ENCODE peak calls at places on chromosomes 6 and 20, in five cellular contexts. F is kidney; K is CD8-positive, alpha-beta memory T cell; H is aorta; T is A549. I is an unnamed sample.

GRCh38 chr20:18156045-18156444 is 18.4 kb downstream of the KAT14 start:
- DNase-seq in T (no peak), H (no peak), F (no peak), K (no peak), I (no peak)

GRCh38 chr20:32003325-32003724 is 6.9 kb upstream of the CCM2L start:
- DNase-seq in T (no peak), K (no peak), H (no peak), F (no peak), I (no peak)

GRCh38 chr6:1464796-1465348 is 75.5 kb downstream of the FOXF2 start:
- DNase-seq in H (no peak), T (no peak), F (no peak), K (no peak), I (no peak)

GRCh38 chr20:32893878-32894483 is 35.3 kb downstream of the EFCAB8 start:
- DNase-seq in K (peak), T (peak), F (peak), H (no peak), I (no peak)

GRCh38 chr20:33444797-33445560 is 1.4 kb upstream of the SNTA1 start:
- DNase-seq in F (no peak), T (peak), H (no peak), K (no peak), I (no peak)

GRCh38 chr6:161487694-161488093 is 213.8 kb upstream of the AGPAT4 start:
- DNase-seq in H (no peak), F (no peak), K (no peak), T (peak), I (no peak)

GRCh38 chr6:109082178-109082577 is 12.5 kb downstream of the SESN1 start:
- DNase-seq in K (no peak), H (no peak), F (no peak), T (no peak), I (no peak)

GRCh38 chr6:45327956-45328522 is at the start of gene RUNX2:
- DNase-seq in T (no peak), K (no peak), F (no peak), H (no peak), I (no peak)

GRCh38 chr6:158653577-158654354 is 3.9 kb downstream of the SYTL3 start:
- DNase-seq in F (peak), T (no peak), H (no peak), K (peak), I (peak)

GRCh38 chr6:90221403-90221802 is 75.2 kb downstream of the BACH2 start:
- DNase-seq in H (no peak), K (no peak), T (no peak), F (no peak), I (no peak)

DNA sequence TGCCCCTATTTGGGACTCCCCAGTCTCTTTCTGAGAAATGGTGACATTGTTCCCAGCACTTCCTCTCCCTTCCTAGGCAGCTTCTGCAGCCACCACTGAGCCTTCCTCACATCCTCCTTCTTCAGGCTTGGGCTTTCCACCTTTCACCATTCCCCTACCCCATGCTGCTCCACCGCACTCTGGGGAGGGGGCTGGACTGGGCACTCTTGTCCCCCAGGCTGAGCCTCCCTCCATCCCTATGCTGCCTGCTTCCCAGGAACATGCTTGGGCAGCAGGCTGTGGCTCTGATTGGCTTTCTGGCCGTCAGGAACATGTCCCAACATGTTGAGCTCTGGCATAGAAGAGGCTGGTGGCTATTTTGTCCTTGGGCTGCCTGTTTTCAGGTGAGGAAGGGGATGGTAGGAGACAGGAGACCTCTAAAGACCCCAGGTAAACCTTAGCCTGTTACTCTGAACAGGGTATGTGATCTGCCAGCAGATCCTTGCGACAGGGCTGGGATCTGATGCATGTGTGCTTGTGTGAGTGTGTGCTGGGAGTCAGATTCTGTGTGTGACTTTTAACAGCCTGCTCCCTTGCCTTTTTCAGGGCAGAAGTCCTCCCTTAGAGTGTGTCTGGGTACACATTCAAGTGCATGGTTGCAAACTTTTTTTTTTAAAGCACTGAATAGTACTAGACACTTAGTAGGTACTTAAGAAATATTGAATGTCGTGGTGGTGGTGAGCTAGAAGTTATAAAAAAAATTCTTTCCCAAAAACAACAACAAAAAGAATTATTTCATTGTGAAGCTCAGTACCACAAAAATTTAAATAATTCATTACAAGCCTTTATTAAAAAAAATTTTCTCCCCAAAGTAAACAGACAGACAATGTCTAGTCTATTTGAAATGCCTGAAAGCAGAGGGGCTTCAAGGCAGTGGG is 2.1 kb upstream of the CDKN1A start:
- DNase-seq in F (no peak), T (no peak), H (no peak), K (no peak), I (no peak)
- H3K27ac ChIP-seq in F (peak), T (peak), H (peak), K (no peak), I (peak)

GRCh38 chr6:36607782-36608386 is 13.7 kb downstream of the SRSF3 start:
- DNase-seq in F (no peak), K (no peak), T (no peak), H (no peak), I (no peak)
- H3K27ac ChIP-seq in F (no peak), K (no peak), T (peak), H (peak), I (no peak)

GRCh38 chr20:44896583-44896982 is 11.1 kb downstream of the YWHAB start:
- DNase-seq in K (no peak), T (no peak), H (no peak), F (no peak), I (no peak)
- H3K27ac ChIP-seq in K (no peak), T (no peak), H (peak), F (no peak), I (no peak)

DNA sequence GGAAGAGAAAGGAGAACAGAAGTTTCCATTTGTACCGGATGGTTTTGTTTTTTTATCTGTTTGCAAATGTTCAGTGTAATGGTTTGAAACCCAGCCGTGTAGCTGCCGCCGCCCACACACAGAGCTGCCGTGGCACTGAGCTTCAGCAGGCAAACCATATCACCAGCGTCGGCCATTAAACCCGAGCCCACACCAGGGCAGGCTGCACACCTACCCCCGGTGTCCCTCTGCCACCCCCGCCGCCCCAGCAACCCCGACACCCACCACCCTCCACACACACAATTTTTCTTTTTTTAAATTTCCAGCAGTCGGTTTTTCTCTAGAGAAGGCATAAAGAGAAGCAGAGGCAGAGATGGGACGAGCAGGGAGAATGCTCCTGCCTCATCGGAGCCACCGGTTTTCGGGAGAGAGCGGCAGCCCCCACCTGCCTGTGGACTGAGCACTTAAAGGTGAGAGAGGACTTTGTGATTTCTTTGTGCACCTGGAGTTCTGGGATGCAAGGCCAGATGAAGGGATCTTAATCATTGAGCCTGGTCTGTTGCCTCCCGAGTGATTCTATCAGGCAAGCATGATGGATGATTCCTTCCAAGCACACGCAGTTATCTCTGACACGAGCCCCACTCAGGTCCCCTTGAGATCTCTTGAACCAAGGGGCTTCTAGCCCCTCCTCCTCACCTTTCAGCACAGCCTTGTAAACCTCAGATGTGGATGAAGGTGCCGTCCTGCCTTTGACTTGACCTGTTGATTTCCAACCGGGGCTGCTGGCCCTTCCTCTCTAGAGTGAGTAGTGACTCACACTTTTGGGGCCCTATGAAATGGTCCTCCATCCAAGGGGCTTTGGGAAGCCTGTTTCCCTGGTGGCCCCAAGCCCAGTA is 17.5 kb upstream of the ZNF831 start:
- DNase-seq in H (no peak), T (no peak), K (peak), F (no peak), I (no peak)
- H3K27ac ChIP-seq in H (no peak), T (no peak), K (peak), F (no peak), I (peak)

GRCh38 chr6:21826031-21826430 is 232.5 kb downstream of the SOX4 start:
- DNase-seq in H (no peak), K (no peak), T (peak), F (no peak), I (no peak)

GRCh38 chr6:21826460-21826859 is 232.9 kb downstream of the SOX4 start:
- DNase-seq in T (no peak), K (no peak), F (no peak), H (no peak), I (no peak)

GRCh38 chr6:21829126-21829525 is 235.6 kb downstream of the SOX4 start:
- DNase-seq in F (no peak), K (no peak), H (no peak), T (no peak), I (no peak)

GRCh38 chr6:21827425-21828192 is 234.1 kb downstream of the SOX4 start:
- DNase-seq in H (no peak), K (no peak), T (no peak), F (no peak), I (no peak)

DNA sequence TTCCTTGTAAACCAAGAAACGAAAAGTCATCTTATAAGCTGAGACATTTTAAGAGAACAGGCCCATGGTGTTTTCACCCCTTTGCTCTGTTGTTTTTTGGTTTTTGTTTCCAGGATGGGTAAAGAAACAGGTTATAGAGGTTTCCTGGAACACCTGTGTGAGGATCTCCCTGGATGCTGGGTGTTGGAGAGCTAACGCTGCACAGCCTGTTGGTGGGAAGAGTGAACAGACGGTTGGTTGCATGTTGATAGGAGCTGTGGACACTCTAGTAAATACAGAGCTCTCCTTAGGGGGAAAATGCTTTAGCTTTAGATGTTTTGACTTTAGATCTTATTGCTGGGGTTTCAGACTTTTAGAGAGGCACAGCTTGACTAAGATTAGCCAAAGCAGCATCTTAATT is 235.1 kb downstream of the SOX4 start:
- DNase-seq in F (no peak), K (no peak), T (no peak), H (no peak), I (no peak)
- H3K27ac ChIP-seq in F (no peak), K (no peak), T (no peak), H (no peak), I (no peak)

GRCh38 chr6:71544028-71544427 is 255.4 kb downstream of the OGFRL1 start:
- DNase-seq in F (no peak), T (no peak), H (no peak), K (no peak), I (no peak)

GRCh38 chr6:71545905-71546304 is 257.3 kb downstream of the OGFRL1 start:
- DNase-seq in K (no peak), H (no peak), F (no peak), T (no peak), I (no peak)

DNA sequence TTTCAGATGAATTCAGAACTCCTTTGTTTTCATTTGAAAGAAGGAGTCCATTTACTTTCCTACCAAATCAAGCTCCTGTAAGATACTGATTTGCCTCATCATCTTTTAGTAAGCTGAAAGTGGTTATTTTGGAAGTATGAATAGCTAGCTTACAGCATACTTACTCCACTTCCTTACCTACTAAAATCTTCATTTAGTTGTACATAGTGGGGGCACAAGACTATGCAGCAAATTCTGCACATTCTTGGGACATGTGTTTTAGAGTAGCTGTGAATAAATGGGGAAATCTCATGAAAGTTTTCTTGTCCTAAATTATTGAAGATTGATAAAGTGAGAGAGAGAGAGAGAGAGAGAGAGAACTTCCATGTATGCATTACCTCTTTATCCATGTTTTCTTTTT is 256.3 kb downstream of the OGFRL1 start:
- DNase-seq in T (no peak), F (no peak), K (no peak), H (no peak), I (no peak)
- H3K27ac ChIP-seq in T (no peak), F (no peak), K (no peak), H (no peak), I (no peak)

DNA sequence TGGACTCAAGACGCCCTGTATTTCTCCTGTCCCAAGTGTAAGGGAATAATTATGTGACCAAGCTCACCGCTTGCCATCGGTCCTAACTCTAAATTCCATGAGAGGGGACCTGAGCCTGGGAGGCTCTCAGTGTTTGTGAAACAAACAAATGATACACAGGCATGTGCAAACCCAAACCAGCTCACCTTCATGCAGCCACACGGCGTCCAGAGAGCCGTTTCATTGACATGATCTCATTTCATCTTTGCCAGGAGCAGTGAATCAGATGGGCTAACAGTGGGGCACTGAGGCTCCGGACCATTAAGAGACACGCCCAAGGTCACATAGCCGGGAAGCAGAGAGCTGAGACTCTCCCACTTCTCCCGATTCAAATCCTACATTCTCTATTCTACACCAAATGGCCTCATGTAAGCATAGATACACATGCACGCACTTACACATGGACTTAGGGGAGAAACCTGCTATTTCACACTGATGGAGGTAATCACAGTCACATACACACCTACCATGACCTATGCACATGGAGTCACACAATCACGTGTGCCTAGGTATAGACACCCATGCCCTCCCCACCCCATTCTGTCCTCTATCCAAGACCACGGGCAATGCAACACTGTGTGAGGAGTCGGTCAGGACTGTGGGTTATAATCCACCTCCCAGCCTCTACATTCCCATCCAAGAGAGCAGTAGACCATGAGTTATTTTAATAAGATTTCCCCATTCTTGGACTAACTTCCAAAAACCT is 1.1 kb downstream of the BNIP5 start:
- DNase-seq in K (no peak), F (no peak), T (no peak), H (peak), I (no peak)
- H3K27ac ChIP-seq in K (no peak), F (no peak), T (no peak), H (no peak), I (no peak)

DNA sequence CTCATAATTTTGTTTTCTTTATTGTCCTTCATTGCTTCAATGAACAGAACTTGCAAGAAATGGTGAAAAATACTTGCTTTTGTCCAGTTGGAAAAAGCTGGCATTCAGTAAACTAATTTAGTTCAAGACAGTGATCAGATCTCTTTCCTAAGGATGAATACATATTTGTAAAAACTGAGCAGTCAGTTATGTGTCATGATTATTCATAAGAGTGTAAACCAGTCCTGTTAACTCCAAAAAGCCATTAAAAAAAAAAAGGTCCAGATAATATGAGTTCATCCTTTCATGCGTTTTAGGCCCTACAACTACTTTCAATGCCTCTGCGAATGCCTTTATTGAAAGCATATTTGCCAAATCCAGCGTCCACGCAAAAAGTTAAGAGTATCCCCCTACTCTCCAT is 609 bp downstream of the PGM3 start:
- DNase-seq in K (no peak), H (no peak), T (no peak), F (no peak), I (no peak)
- H3K27ac ChIP-seq in K (peak), H (peak), T (peak), F (peak), I (peak)